ENCODE peak calls at places on chromosome 6, in eight cellular contexts. One of them, this sample, is unnamed.
A peak's percentile ranks its signal among the peaks of the same experiment; 100 is the strongest.

GRCh38 chr6:19896580-19897010 is 59.4 kb downstream of the ID4 start:
- DNase-seq in astrocyte of the spinal cord: no peak
- DNase-seq in A673: no peak
- DNase-seq in epithelial cell of proximal tubule: no peak
- DNase-seq in AG04450: no peak
- DNase-seq in nephron progenitor cell: no peak
- DNase-seq in epithelial cell of esophagus: peak; percentile 34
- DNase-seq in GM10248: no peak
- DNase-seq in this sample: no peak

GRCh38 chr6:143457563-143458359 is 7.2 kb downstream of the PEX3 start:
- DNase-seq in GM10248: no peak
- DNase-seq in AG04450: no peak
- DNase-seq in astrocyte of the spinal cord: peak; percentile 8
- DNase-seq in epithelial cell of esophagus: peak; percentile 38
- DNase-seq in epithelial cell of proximal tubule: no peak
- DNase-seq in nephron progenitor cell: no peak
- DNase-seq in A673: no peak
- DNase-seq in this sample: no peak

GRCh38 chr6:22940571-22941290 is 371.4 kb downstream of the HDGFL1 start:
- DNase-seq in GM10248: no peak
- DNase-seq in nephron progenitor cell: no peak
- DNase-seq in astrocyte of the spinal cord: no peak
- DNase-seq in AG04450: no peak
- DNase-seq in epithelial cell of proximal tubule: no peak
- DNase-seq in epithelial cell of esophagus: no peak
- DNase-seq in A673: no peak
- DNase-seq in this sample: no peak

GRCh38 chr6:150008588-150008987 is 16.7 kb downstream of the RAET1L start:
- DNase-seq in GM10248: no peak
- DNase-seq in AG04450: no peak
- DNase-seq in nephron progenitor cell: no peak
- DNase-seq in astrocyte of the spinal cord: no peak
- DNase-seq in A673: no peak
- DNase-seq in epithelial cell of esophagus: peak; percentile 60
- DNase-seq in epithelial cell of proximal tubule: no peak
- DNase-seq in this sample: no peak

GRCh38 chr6:81785340-81785739 is 32.9 kb upstream of the TENT5A start:
- DNase-seq in astrocyte of the spinal cord: no peak
- DNase-seq in GM10248: no peak
- DNase-seq in epithelial cell of esophagus: peak; percentile 79
- DNase-seq in AG04450: no peak
- DNase-seq in nephron progenitor cell: no peak
- DNase-seq in epithelial cell of proximal tubule: no peak
- DNase-seq in A673: no peak
- DNase-seq in this sample: no peak

GRCh38 chr6:157075549-157076426 is 247.5 kb downstream of the TMEM242 start:
- DNase-seq in epithelial cell of esophagus: peak; percentile 43
- DNase-seq in A673: no peak
- DNase-seq in GM10248: peak; percentile 34
- DNase-seq in astrocyte of the spinal cord: peak; percentile 29
- DNase-seq in AG04450: no peak
- DNase-seq in nephron progenitor cell: no peak
- DNase-seq in epithelial cell of proximal tubule: no peak
- DNase-seq in this sample: peak; percentile 44

GRCh38 chr6:63509652-63510352 is 62.5 kb upstream of the LOC128125822 start:
- DNase-seq in nephron progenitor cell: no peak
- DNase-seq in epithelial cell of esophagus: peak; percentile 74
- DNase-seq in A673: no peak
- DNase-seq in epithelial cell of proximal tubule: peak; percentile 86
- DNase-seq in astrocyte of the spinal cord: no peak
- DNase-seq in AG04450: no peak
- DNase-seq in GM10248: no peak
- DNase-seq in this sample: no peak

GRCh38 chr6:41502607-41503434 is 43.4 kb upstream of the FOXP4 start:
- DNase-seq in GM10248: no peak
- DNase-seq in AG04450: no peak
- DNase-seq in epithelial cell of proximal tubule: no peak
- DNase-seq in A673: peak; percentile 22
- DNase-seq in nephron progenitor cell: peak; percentile 52
- DNase-seq in astrocyte of the spinal cord: no peak
- DNase-seq in epithelial cell of esophagus: no peak
- DNase-seq in this sample: no peak

GRCh38 chr6:117483004-117483644 is 650 bp downstream of the DCBLD1 start:
- DNase-seq in astrocyte of the spinal cord: peak; percentile 50
- DNase-seq in A673: peak; percentile 38
- DNase-seq in epithelial cell of esophagus: peak; percentile 60
- DNase-seq in epithelial cell of proximal tubule: no peak
- DNase-seq in GM10248: peak; percentile 37
- DNase-seq in nephron progenitor cell: peak; percentile 72
- DNase-seq in AG04450: no peak
- DNase-seq in this sample: peak; percentile 49

GRCh38 chr6:14118444-14118843 is 872 bp downstream of the CD83 start:
- DNase-seq in GM10248: no peak
- DNase-seq in AG04450: no peak
- DNase-seq in nephron progenitor cell: no peak
- DNase-seq in astrocyte of the spinal cord: no peak
- DNase-seq in A673: no peak
- DNase-seq in epithelial cell of esophagus: no peak
- DNase-seq in epithelial cell of proximal tubule: no peak
- DNase-seq in this sample: no peak

GRCh38 chr6:124947821-124948451 is 14.3 kb upstream of the RNF217 start:
- DNase-seq in epithelial cell of proximal tubule: no peak
- DNase-seq in AG04450: no peak
- DNase-seq in nephron progenitor cell: no peak
- DNase-seq in A673: no peak
- DNase-seq in astrocyte of the spinal cord: peak; percentile 13
- DNase-seq in GM10248: no peak
- DNase-seq in epithelial cell of esophagus: peak; percentile 67
- DNase-seq in this sample: no peak

GRCh38 chr6:34656378-34657036 is 40.1 kb downstream of the ILRUN start:
- DNase-seq in nephron progenitor cell: no peak
- DNase-seq in A673: peak; percentile 81
- DNase-seq in epithelial cell of esophagus: peak; percentile 58
- DNase-seq in astrocyte of the spinal cord: peak; percentile 38
- DNase-seq in epithelial cell of proximal tubule: no peak
- DNase-seq in GM10248: peak; percentile 74
- DNase-seq in AG04450: peak; percentile 61
- DNase-seq in this sample: peak; percentile 70

GRCh38 chr6:83615025-83615999 is 93.6 kb downstream of the SNAP91 start:
- DNase-seq in astrocyte of the spinal cord: peak; percentile 46
- DNase-seq in nephron progenitor cell: no peak
- DNase-seq in A673: peak; percentile 67
- DNase-seq in AG04450: peak; percentile 1
- DNase-seq in epithelial cell of esophagus: peak; percentile 43
- DNase-seq in GM10248: peak; percentile 14
- DNase-seq in epithelial cell of proximal tubule: no peak
- DNase-seq in this sample: peak; percentile 34

GRCh38 chr6:140744648-140745320 is 1370.3 kb upstream of the CITED2 start:
- DNase-seq in A673: no peak
- DNase-seq in nephron progenitor cell: no peak
- DNase-seq in astrocyte of the spinal cord: peak; percentile 76
- DNase-seq in epithelial cell of esophagus: peak; percentile 76
- DNase-seq in AG04450: no peak
- DNase-seq in GM10248: no peak
- DNase-seq in epithelial cell of proximal tubule: peak; percentile 39
- DNase-seq in this sample: no peak

GRCh38 chr6:25295651-25296050 is 16.5 kb downstream of the CARMIL1 start:
- DNase-seq in epithelial cell of proximal tubule: no peak
- DNase-seq in A673: no peak
- DNase-seq in AG04450: no peak
- DNase-seq in epithelial cell of esophagus: peak; percentile 22
- DNase-seq in GM10248: no peak
- DNase-seq in nephron progenitor cell: no peak
- DNase-seq in astrocyte of the spinal cord: no peak
- DNase-seq in this sample: no peak

GRCh38 chr6:47275640-47276039 is 34.1 kb downstream of the TNFRSF21 start:
- DNase-seq in astrocyte of the spinal cord: no peak
- DNase-seq in nephron progenitor cell: no peak
- DNase-seq in GM10248: no peak
- DNase-seq in A673: no peak
- DNase-seq in epithelial cell of esophagus: peak; percentile 65
- DNase-seq in epithelial cell of proximal tubule: no peak
- DNase-seq in AG04450: no peak
- DNase-seq in this sample: no peak

GRCh38 chr6:150606258-150607043 is 6.8 kb downstream of the PLEKHG1 start:
- DNase-seq in epithelial cell of proximal tubule: no peak
- DNase-seq in astrocyte of the spinal cord: no peak
- DNase-seq in A673: no peak
- DNase-seq in epithelial cell of esophagus: no peak
- DNase-seq in GM10248: no peak
- DNase-seq in nephron progenitor cell: no peak
- DNase-seq in AG04450: no peak
- DNase-seq in this sample: no peak

GRCh38 chr6:73969982-73970960 is 274.3 kb downstream of the CD109 start:
- DNase-seq in epithelial cell of esophagus: peak; percentile 73
- DNase-seq in GM10248: peak; percentile 11
- DNase-seq in astrocyte of the spinal cord: peak; percentile 67
- DNase-seq in AG04450: peak; percentile 13
- DNase-seq in epithelial cell of proximal tubule: no peak
- DNase-seq in nephron progenitor cell: peak; percentile 8
- DNase-seq in A673: peak; percentile 76
- DNase-seq in this sample: peak; percentile 24

GRCh38 chr6:139336488-139336887 is 38.0 kb downstream of the CITED2 start:
- DNase-seq in astrocyte of the spinal cord: peak; percentile 47
- DNase-seq in GM10248: no peak
- DNase-seq in nephron progenitor cell: no peak
- DNase-seq in A673: no peak
- DNase-seq in epithelial cell of esophagus: peak; percentile 61
- DNase-seq in AG04450: no peak
- DNase-seq in epithelial cell of proximal tubule: no peak
- DNase-seq in this sample: no peak

GRCh38 chr6:15166121-15166520 is 79.7 kb upstream of the JARID2 start:
- DNase-seq in epithelial cell of esophagus: no peak
- DNase-seq in nephron progenitor cell: no peak
- DNase-seq in A673: no peak
- DNase-seq in epithelial cell of proximal tubule: no peak
- DNase-seq in astrocyte of the spinal cord: no peak
- DNase-seq in AG04450: no peak
- DNase-seq in GM10248: no peak
- DNase-seq in this sample: no peak

DNA sequence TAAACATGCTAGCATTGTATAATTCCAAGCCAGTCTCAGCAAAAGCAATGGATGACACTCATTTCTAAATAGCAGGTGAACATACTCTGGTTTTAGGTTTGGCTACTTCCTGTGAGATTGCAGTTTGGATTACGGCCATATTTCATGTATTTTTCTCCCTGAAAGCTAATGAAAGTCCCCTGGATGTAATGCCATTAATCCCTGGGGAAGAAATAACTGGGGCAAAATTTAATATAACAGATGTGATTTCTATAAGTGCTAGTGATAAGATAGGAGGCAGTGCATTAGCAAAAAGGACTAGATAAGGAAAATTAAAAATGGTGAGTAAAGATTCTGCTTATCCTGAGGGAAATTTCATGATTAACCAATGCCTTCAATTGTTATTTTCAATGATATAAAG is 238.2 kb downstream of the ADGRB3 start:
- DNase-seq in nephron progenitor cell: no peak
- DNase-seq in epithelial cell of esophagus: no peak
- DNase-seq in A673: no peak
- DNase-seq in GM10248: no peak
- DNase-seq in AG04450: no peak
- DNase-seq in epithelial cell of proximal tubule: no peak
- DNase-seq in astrocyte of the spinal cord: no peak
- DNase-seq in this sample: no peak
- TF ChIP-seq CTCF in nephron progenitor cell: no peak
- TF ChIP-seq CTCF in epithelial cell of esophagus: no peak
- TF ChIP-seq CTCF in A673: no peak
- TF ChIP-seq CTCF in GM10248: no peak
- TF ChIP-seq CTCF in AG04450: no peak
- TF ChIP-seq CTCF in epithelial cell of proximal tubule: no peak
- TF ChIP-seq CTCF in astrocyte of the spinal cord: no peak
- TF ChIP-seq CTCF in this sample: no peak

GRCh38 chr6:111565316-111566221 is 40.1 kb downstream of the TRAF3IP2 start:
- DNase-seq in nephron progenitor cell: no peak
- DNase-seq in astrocyte of the spinal cord: no peak
- DNase-seq in epithelial cell of esophagus: peak; percentile 49
- DNase-seq in epithelial cell of proximal tubule: no peak
- DNase-seq in AG04450: no peak
- DNase-seq in GM10248: peak; percentile 62
- DNase-seq in A673: peak; percentile 40
- DNase-seq in this sample: peak; percentile 54
- TF ChIP-seq CTCF in nephron progenitor cell: no peak
- TF ChIP-seq CTCF in astrocyte of the spinal cord: no peak
- TF ChIP-seq CTCF in epithelial cell of esophagus: peak; percentile 52
- TF ChIP-seq CTCF in epithelial cell of proximal tubule: peak; percentile 39
- TF ChIP-seq CTCF in AG04450: no peak
- TF ChIP-seq CTCF in GM10248: peak; percentile 35
- TF ChIP-seq CTCF in A673: peak; percentile 21
- TF ChIP-seq CTCF in this sample: peak; percentile 25

DNA sequence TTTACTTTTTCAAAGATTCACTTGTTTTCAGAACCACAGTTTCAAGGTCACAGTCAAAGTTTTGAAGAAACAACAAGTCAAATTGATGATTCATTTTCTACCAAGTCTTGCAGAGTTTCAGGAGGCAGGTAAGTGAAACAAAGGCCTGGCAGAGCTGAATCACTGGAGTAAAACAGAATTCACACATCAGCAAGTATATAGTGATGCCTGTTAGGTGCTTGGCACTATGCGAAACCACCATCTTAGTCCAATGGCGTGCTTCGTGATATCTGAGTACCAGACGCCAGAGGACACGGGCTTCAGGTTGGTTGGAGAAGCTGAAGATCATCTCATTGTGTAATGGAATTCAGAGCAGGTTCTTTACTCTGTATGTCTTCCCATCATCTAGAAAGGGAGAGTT is 75.9 kb downstream of the RTN4IP1 start:
- DNase-seq in GM10248: no peak
- DNase-seq in astrocyte of the spinal cord: no peak
- DNase-seq in AG04450: no peak
- DNase-seq in epithelial cell of esophagus: peak; percentile 69
- DNase-seq in A673: no peak
- DNase-seq in epithelial cell of proximal tubule: no peak
- DNase-seq in nephron progenitor cell: no peak
- DNase-seq in this sample: no peak
- TF ChIP-seq CTCF in GM10248: no peak
- TF ChIP-seq CTCF in astrocyte of the spinal cord: no peak
- TF ChIP-seq CTCF in AG04450: no peak
- TF ChIP-seq CTCF in epithelial cell of esophagus: no peak
- TF ChIP-seq CTCF in A673: no peak
- TF ChIP-seq CTCF in epithelial cell of proximal tubule: no peak
- TF ChIP-seq CTCF in nephron progenitor cell: no peak
- TF ChIP-seq CTCF in this sample: no peak

GRCh38 chr6:107187630-107188029 is 72.3 kb upstream of the BEND3 start:
- DNase-seq in astrocyte of the spinal cord: no peak
- DNase-seq in AG04450: no peak
- DNase-seq in nephron progenitor cell: no peak
- DNase-seq in epithelial cell of proximal tubule: no peak
- DNase-seq in GM10248: no peak
- DNase-seq in A673: no peak
- DNase-seq in epithelial cell of esophagus: no peak
- DNase-seq in this sample: no peak

GRCh38 chr6:107186047-107186446 is 70.7 kb upstream of the BEND3 start:
- DNase-seq in nephron progenitor cell: no peak
- DNase-seq in A673: no peak
- DNase-seq in AG04450: no peak
- DNase-seq in GM10248: no peak
- DNase-seq in epithelial cell of esophagus: no peak
- DNase-seq in astrocyte of the spinal cord: no peak
- DNase-seq in epithelial cell of proximal tubule: no peak
- DNase-seq in this sample: no peak

GRCh38 chr6:107180114-107180513 is 64.8 kb upstream of the BEND3 start:
- DNase-seq in nephron progenitor cell: no peak
- DNase-seq in astrocyte of the spinal cord: no peak
- DNase-seq in epithelial cell of esophagus: no peak
- DNase-seq in GM10248: no peak
- DNase-seq in A673: no peak
- DNase-seq in AG04450: no peak
- DNase-seq in epithelial cell of proximal tubule: no peak
- DNase-seq in this sample: no peak

GRCh38 chr6:107185570-107185969 is 70.3 kb upstream of the BEND3 start:
- DNase-seq in epithelial cell of proximal tubule: peak; percentile 1
- DNase-seq in epithelial cell of esophagus: peak; percentile 54
- DNase-seq in AG04450: no peak
- DNase-seq in astrocyte of the spinal cord: peak; percentile 6
- DNase-seq in GM10248: no peak
- DNase-seq in A673: peak; percentile 10
- DNase-seq in nephron progenitor cell: peak; percentile 9
- DNase-seq in this sample: no peak
- TF ChIP-seq CTCF in epithelial cell of proximal tubule: peak; percentile 46
- TF ChIP-seq CTCF in epithelial cell of esophagus: peak; percentile 66
- TF ChIP-seq CTCF in AG04450: peak; percentile 28
- TF ChIP-seq CTCF in astrocyte of the spinal cord: peak; percentile 26
- TF ChIP-seq CTCF in GM10248: no peak
- TF ChIP-seq CTCF in A673: peak; percentile 31
- TF ChIP-seq CTCF in nephron progenitor cell: peak; percentile 25
- TF ChIP-seq CTCF in this sample: no peak